ENCODE peak calls at places on chromosome 22, in nine cellular contexts. E is activated CD8-positive, alpha-beta memory T cell treated with anti-CD3 and anti-CD28 coated beads, Interleukin-2, amount 50 U/mL, for 48 hours; Z is SK-N-DZ; U is hepatic stellate cell; C is stimulated activated CD8-positive, alpha-beta memory T cell treated with anti-CD3 and anti-CD28 coated beads, Interleukin-15, amount 100 ng/mL, for 1 hour; S is GM13977; G is NCI-H460; J is activated CD4-positive, alpha-beta T cell treated with anti-CD3 and anti-CD28 coated beads, Interleukin-2, amount 10 ng/mL, durations not matched to agents 7 days and 5 days; R is activated naive CD8-positive, alpha-beta T cell treated with anti-CD3 and anti-CD28 coated beads for 36 hours. M is an unnamed sample.
A peak's percentile ranks its signal among the peaks of the same experiment; 100 is the strongest.

GRCh38 chr22:40531951-40532900 is 104.3 kb downstream of the MRTFA start:
- DNase-seq in E (no peak), Z (peak; percentile 77), U (no peak), C (no peak), S (peak; percentile 39), G (no peak), J (no peak), R (no peak), M (no peak)

GRCh38 chr22:44049369-44050231 is 25.5 kb downstream of the PARVB start:
- DNase-seq in E (no peak), Z (peak; percentile 59), U (no peak), C (no peak), S (no peak), G (no peak), J (no peak), R (no peak), M (peak; percentile 58)

GRCh38 chr22:48072777-48073176 is 1310.3 kb downstream of the TBC1D22A start:
- DNase-seq in E (no peak), Z (no peak), U (no peak), C (no peak), S (no peak), G (no peak), J (no peak), R (no peak), M (no peak)

GRCh38 chr22:48406161-48406560 is 1421.5 kb downstream of the BRD1 start:
- DNase-seq in E (no peak), Z (no peak), U (no peak), C (no peak), S (no peak), G (no peak), J (no peak), R (no peak), M (no peak)

GRCh38 chr22:19859861-19860510 is 5.3 kb upstream of the GNB1L start:
- DNase-seq in E (no peak), Z (no peak), U (no peak), C (no peak), S (no peak), G (no peak), J (no peak), R (no peak), M (no peak)

GRCh38 chr22:44026630-44027511 is 2.8 kb downstream of the PARVB start:
- DNase-seq in E (peak; percentile 80), Z (no peak), U (peak; percentile 66), C (peak; percentile 30), S (peak; percentile 90), G (no peak), J (peak; percentile 67), R (peak; percentile 80), M (peak; percentile 68)

GRCh38 chr22:19892925-19893324 is 38.3 kb upstream of the GNB1L start:
- DNase-seq in E (no peak), Z (no peak), U (no peak), C (no peak), S (no peak), G (no peak), J (no peak), R (no peak), M (no peak)

GRCh38 chr22:21760640-21761039 is 25.0 kb upstream of the YPEL1 start:
- DNase-seq in E (no peak), Z (no peak), U (no peak), C (no peak), S (no peak), G (no peak), J (no peak), R (no peak), M (no peak)

GRCh38 chr22:26462971-26463661 is 20.5 kb downstream of the HPS4 start:
- DNase-seq in E (no peak), Z (no peak), U (no peak), C (no peak), S (no peak), G (no peak), J (no peak), R (no peak), M (no peak)

GRCh38 chr22:45270095-45271020 is 14.4 kb upstream of the UPK3A start:
- DNase-seq in E (no peak), Z (no peak), U (no peak), C (no peak), S (no peak), G (no peak), J (no peak), R (no peak), M (no peak)

GRCh38 chr22:21587803-21588611 is 20.5 kb downstream of the UBE2L3 start:
- DNase-seq in E (peak; percentile 66), Z (no peak), U (no peak), C (no peak), S (peak; percentile 83), G (no peak), J (peak; percentile 52), R (peak; percentile 55), M (peak; percentile 84)

GRCh38 chr22:38415046-38415445 is 40.0 kb downstream of the KCNJ4 start:
- DNase-seq in E (peak; percentile 41), Z (no peak), U (no peak), C (no peak), S (no peak), G (no peak), J (no peak), R (no peak), M (peak; percentile 79)

GRCh38 chr22:33707581-33707980 is 212.7 kb downstream of the LARGE1 start:
- DNase-seq in E (no peak), Z (no peak), U (no peak), C (no peak), S (no peak), G (no peak), J (no peak), R (no peak), M (no peak)

GRCh38 chr22:40213478-40213877 is 35.8 kb downstream of the TNRC6B start:
- DNase-seq in E (no peak), Z (no peak), U (no peak), C (no peak), S (no peak), G (no peak), J (no peak), R (no peak), M (no peak)

GRCh38 chr22:23850136-23850611 is 7.5 kb upstream of the SLC2A11 start:
- DNase-seq in E (no peak), Z (no peak), U (no peak), C (no peak), S (no peak), G (no peak), J (no peak), R (no peak), M (peak; percentile 80)

GRCh38 chr22:26592368-26593015 is 2.6 kb upstream of the TPST2 start:
- DNase-seq in E (peak; percentile 68), Z (no peak), U (no peak), C (no peak), S (peak; percentile 49), G (no peak), J (peak; percentile 76), R (peak; percentile 61), M (no peak)

M was measured in osteoblast.